ENCODE peak calls at places on chromosomes 6 and 20, in four cellular contexts. One of them, this sample, is unnamed.
A peak's percentile ranks its signal among the peaks of the same experiment; 100 is the strongest.

GRCh38 chr6:69792292-69792691 is 4.5 kb downstream of the LMBRD1 start:
- DNase-seq in ascending aorta: no peak
- DNase-seq in iPS DF 6.9: no peak
- DNase-seq in GM23248: no peak
- DNase-seq in this sample: no peak

GRCh38 chr6:129177801-129178200 is 294.9 kb downstream of the LAMA2 start:
- DNase-seq in GM23248: no peak
- DNase-seq in iPS DF 6.9: no peak
- DNase-seq in ascending aorta: no peak
- DNase-seq in this sample: no peak

GRCh38 chr6:169589699-169590257 is 112.1 kb downstream of the WDR27 start:
- DNase-seq in ascending aorta: no peak
- DNase-seq in GM23248: peak; percentile 71
- DNase-seq in iPS DF 6.9: no peak
- DNase-seq in this sample: no peak

GRCh38 chr6:153090241-153090930 is 40.7 kb downstream of the RGS17 start:
- DNase-seq in iPS DF 6.9: no peak
- DNase-seq in GM23248: peak; percentile 89
- DNase-seq in ascending aorta: no peak
- DNase-seq in this sample: no peak

GRCh38 chr6:13355969-13356368 is 27.6 kb upstream of the TBC1D7 start:
- DNase-seq in ascending aorta: no peak
- DNase-seq in GM23248: no peak
- DNase-seq in iPS DF 6.9: no peak
- DNase-seq in this sample: peak; percentile 36

GRCh38 chr20:17873410-17874270 is 95.0 kb downstream of the SNX5 start:
- DNase-seq in GM23248: peak; percentile 98
- DNase-seq in iPS DF 6.9: no peak
- DNase-seq in ascending aorta: peak; percentile 92
- DNase-seq in this sample: peak; percentile 88

GRCh38 chr20:3908667-3909066 is 19.5 kb downstream of the PANK2 start:
- DNase-seq in iPS DF 6.9: no peak
- DNase-seq in ascending aorta: no peak
- DNase-seq in GM23248: no peak
- DNase-seq in this sample: no peak

GRCh38 chr6:87766211-87766610 is 64.2 kb upstream of the AKIRIN2 start:
- DNase-seq in GM23248: no peak
- DNase-seq in iPS DF 6.9: no peak
- DNase-seq in ascending aorta: no peak
- DNase-seq in this sample: no peak

GRCh38 chr20:17568045-17568788 is 1.7 kb upstream of the DSTN start:
- DNase-seq in GM23248: no peak
- DNase-seq in ascending aorta: no peak
- DNase-seq in iPS DF 6.9: no peak
- DNase-seq in this sample: no peak

GRCh38 chr6:28537065-28537464 is 11.4 kb downstream of the GPX5 start:
- DNase-seq in GM23248: peak; percentile 36
- DNase-seq in ascending aorta: no peak
- DNase-seq in iPS DF 6.9: no peak
- DNase-seq in this sample: no peak

GRCh38 chr20:38730989-38731737 is 6.9 kb downstream of the SLC32A1 start:
- DNase-seq in GM23248: peak; percentile 55
- DNase-seq in ascending aorta: no peak
- DNase-seq in iPS DF 6.9: no peak
- DNase-seq in this sample: peak; percentile 38

GRCh38 chr6:30322527-30323501 is 3.9 kb upstream of the TRIM39 start:
- DNase-seq in GM23248: peak; percentile 61
- DNase-seq in ascending aorta: no peak
- DNase-seq in iPS DF 6.9: no peak
- DNase-seq in this sample: no peak

GRCh38 chr6:139473239-139473701 is 98.8 kb upstream of the CITED2 start:
- DNase-seq in ascending aorta: peak; percentile 64
- DNase-seq in GM23248: peak; percentile 53
- DNase-seq in iPS DF 6.9: no peak
- DNase-seq in this sample: no peak

GRCh38 chr6:90278129-90278528 is 18.5 kb downstream of the BACH2 start:
- DNase-seq in GM23248: no peak
- DNase-seq in ascending aorta: no peak
- DNase-seq in iPS DF 6.9: no peak
- DNase-seq in this sample: no peak

GRCh38 chr6:123064038-123064437 is 68.0 kb downstream of the CLVS2 start:
- DNase-seq in GM23248: no peak
- DNase-seq in iPS DF 6.9: no peak
- DNase-seq in ascending aorta: no peak
- DNase-seq in this sample: no peak

DNA sequence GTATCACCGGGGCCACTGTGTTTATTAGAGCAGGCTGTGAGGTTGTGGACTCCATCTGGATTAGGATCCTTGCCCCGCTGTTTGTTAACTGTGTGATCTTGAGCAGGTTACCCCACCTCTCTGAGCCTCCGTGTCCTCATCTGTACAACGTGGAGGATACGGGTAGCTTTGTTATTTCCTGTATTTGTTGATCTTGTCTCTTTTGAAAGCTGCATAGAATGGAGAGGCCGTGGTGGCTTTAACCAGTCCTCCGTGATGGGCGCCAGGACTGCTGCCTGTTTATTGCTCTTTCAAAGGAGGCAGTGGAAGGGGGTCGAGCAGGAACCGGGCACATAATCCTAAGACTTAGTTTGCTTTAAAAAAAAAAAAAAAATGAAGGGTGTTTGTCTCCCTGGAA is 22.9 kb downstream of the BCAS4 start:
- DNase-seq in ascending aorta: no peak
- DNase-seq in GM23248: no peak
- DNase-seq in iPS DF 6.9: no peak
- DNase-seq in this sample: no peak
- H3K4me1 ChIP-seq in ascending aorta: peaks cover 4% of the 10 kb centered on the region
- H3K4me1 ChIP-seq in GM23248: peaks cover 16% of the 10 kb centered on the region
- H3K4me1 ChIP-seq in iPS DF 6.9: peaks cover 1% of the 10 kb centered on the region
- H3K4me1 ChIP-seq in this sample: no peaks in the 10 kb centered on the region

GRCh38 chr20:63945031-63945658 is 11.1 kb downstream of the UCKL1 start:
- DNase-seq in iPS DF 6.9: no peak
- DNase-seq in GM23248: no peak
- DNase-seq in ascending aorta: no peak
- DNase-seq in this sample: no peak

GRCh38 chr20:63945921-63946920 is 10.0 kb downstream of the UCKL1 start:
- DNase-seq in GM23248: no peak
- DNase-seq in iPS DF 6.9: no peak
- DNase-seq in ascending aorta: no peak
- DNase-seq in this sample: no peak

GRCh38 chr20:63944078-63944941 is 11.9 kb downstream of the UCKL1 start:
- DNase-seq in GM23248: no peak
- DNase-seq in ascending aorta: no peak
- DNase-seq in iPS DF 6.9: no peak
- DNase-seq in this sample: no peak

GRCh38 chr20:63947638-63948456 is 8.4 kb downstream of the UCKL1 start:
- DNase-seq in ascending aorta: no peak
- DNase-seq in GM23248: no peak
- DNase-seq in iPS DF 6.9: no peak
- DNase-seq in this sample: peak; percentile 20

DNA sequence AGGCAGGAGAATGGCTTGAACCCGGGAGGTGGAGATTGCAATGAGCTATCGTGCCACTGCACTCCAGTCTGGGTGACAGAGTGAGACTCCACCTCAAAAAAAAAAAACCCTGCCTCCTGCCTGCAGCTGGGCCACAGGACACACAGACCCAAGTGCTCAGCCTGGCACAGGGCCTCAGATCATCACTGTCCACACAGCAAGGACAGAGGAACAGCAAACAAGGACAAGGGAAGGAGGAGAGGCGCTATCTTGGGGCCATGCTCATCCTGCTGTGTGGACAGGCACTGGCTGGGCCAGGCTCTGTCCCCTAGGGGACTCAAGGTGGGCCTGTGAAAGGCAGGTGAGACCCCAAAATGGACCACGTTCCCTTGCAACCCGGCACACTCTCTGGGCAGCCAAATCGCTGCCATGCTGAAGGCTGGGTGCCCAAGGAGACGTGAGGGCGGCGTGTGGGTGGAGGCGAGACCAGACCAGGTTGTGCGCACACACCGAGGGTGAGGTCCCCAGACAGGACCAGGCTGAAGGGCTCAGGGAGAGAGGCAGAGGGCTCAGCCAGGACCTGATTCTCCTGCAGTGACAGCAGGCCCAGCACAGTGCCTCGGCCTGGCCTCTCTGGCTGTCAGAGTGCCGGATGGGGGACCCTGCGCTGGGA is 9.1 kb downstream of the UCKL1 start:
- DNase-seq in ascending aorta: no peak
- DNase-seq in iPS DF 6.9: no peak
- DNase-seq in GM23248: no peak
- DNase-seq in this sample: no peak
- H3K36me3 ChIP-seq in ascending aorta: peaks cover 42% of the 10 kb centered on the region
- H3K36me3 ChIP-seq in iPS DF 6.9: peaks cover 26% of the 10 kb centered on the region
- H3K36me3 ChIP-seq in GM23248: no peaks in the 10 kb centered on the region
- H3K36me3 ChIP-seq in this sample: peaks cover 25% of the 10 kb centered on the region

GRCh38 chr6:38937839-38938613 is 110.6 kb upstream of the GLP1R start:
- DNase-seq in GM23248: no peak
- DNase-seq in iPS DF 6.9: no peak
- DNase-seq in ascending aorta: no peak
- DNase-seq in this sample: no peak

GRCh38 chr6:38935051-38935450 is 113.5 kb upstream of the GLP1R start:
- DNase-seq in iPS DF 6.9: no peak
- DNase-seq in ascending aorta: no peak
- DNase-seq in GM23248: no peak
- DNase-seq in this sample: no peak

GRCh38 chr6:38942442-38942841 is 106.1 kb upstream of the GLP1R start:
- DNase-seq in iPS DF 6.9: no peak
- DNase-seq in GM23248: no peak
- DNase-seq in ascending aorta: no peak
- DNase-seq in this sample: peak; percentile 9

GRCh38 chr6:38943964-38944363 is 104.6 kb upstream of the GLP1R start:
- DNase-seq in GM23248: no peak
- DNase-seq in iPS DF 6.9: no peak
- DNase-seq in ascending aorta: no peak
- DNase-seq in this sample: no peak

DNA sequence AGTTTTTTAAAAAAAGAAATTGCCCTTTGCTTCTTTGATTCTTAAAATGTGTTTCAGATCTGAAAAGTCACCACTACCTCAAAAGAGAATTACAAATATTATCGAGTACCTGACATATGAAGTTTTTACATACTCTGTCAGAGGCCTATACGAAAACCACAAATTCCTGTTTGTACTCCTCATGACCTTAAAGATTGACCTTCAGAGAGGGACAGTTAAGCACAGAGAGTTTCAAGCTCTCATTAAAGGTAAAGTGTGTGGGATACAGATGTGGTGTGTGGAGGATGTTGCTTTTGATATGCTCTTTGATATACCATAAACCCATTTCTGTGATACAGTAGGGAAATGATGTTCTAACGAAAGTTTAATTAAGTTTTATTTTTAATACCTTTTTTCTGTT is 109.8 kb upstream of the GLP1R start:
- DNase-seq in GM23248: no peak
- DNase-seq in iPS DF 6.9: no peak
- DNase-seq in ascending aorta: no peak
- DNase-seq in this sample: no peak
- H3K4me3 ChIP-seq in GM23248: no peak overlapping the region
- H3K4me3 ChIP-seq in iPS DF 6.9: no peak overlapping the region
- H3K4me3 ChIP-seq in ascending aorta: no peak overlapping the region
- H3K4me3 ChIP-seq in this sample: no peak overlapping the region

DNA sequence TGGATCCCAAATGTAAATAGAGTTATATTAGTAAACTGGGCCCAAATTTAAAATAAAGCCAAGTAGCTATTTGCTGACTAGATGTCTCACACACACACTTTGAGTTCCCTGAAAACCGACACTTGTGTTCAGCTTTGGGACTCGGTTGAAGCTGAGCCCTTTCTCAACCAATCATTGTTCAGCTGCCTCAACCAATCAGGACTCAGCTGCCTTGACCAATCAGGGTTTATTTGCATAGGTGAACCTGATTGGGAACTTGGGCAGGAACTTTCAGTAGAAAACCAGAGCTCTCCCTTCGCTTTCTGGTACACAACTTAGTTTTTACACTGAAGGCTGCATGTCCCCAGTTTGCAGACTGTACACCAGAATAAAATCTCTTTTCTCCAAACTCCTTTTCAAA is 301.7 kb downstream of the FOXA2 start:
- DNase-seq in iPS DF 6.9: no peak
- DNase-seq in GM23248: no peak
- DNase-seq in ascending aorta: no peak
- DNase-seq in this sample: no peak
- H3K4me1 ChIP-seq in iPS DF 6.9: no peaks in the 10 kb centered on the region
- H3K4me1 ChIP-seq in GM23248: no peaks in the 10 kb centered on the region
- H3K4me1 ChIP-seq in ascending aorta: no peaks in the 10 kb centered on the region
- H3K4me1 ChIP-seq in this sample: no peaks in the 10 kb centered on the region

DNA sequence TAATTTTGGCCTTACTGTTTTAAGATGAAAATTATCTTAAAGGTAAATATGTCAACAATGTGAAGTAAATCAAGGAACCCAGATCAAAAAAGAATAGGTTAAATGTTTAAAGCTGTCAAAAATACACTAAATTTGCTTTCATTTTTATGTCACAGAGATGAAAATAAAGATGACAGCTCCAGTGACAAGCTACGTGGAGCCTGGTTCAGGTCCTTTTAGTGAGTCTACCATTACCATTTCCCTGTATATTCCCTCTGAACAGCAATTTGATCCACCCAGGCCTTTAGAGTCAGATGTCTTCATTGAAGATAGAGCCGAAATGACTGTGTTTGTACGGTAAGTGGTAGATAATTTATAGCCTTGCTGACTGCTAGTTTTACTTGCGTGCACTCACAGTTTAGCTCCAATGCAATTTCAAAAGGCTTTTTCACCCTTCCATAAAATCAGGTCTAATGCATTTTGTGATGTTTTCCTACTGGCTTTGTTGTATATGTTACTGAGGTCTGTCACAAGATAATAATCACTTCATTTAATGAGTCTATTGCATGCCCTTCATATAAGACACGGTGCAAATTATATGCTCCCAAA is 1.9 kb downstream of the HEBP2 start:
- DNase-seq in GM23248: no peak
- DNase-seq in ascending aorta: no peak
- DNase-seq in iPS DF 6.9: no peak
- DNase-seq in this sample: no peak
- H3K36me3 ChIP-seq in GM23248: peaks cover 8% of the 10 kb centered on the region
- H3K36me3 ChIP-seq in ascending aorta: peaks cover 47% of the 10 kb centered on the region
- H3K36me3 ChIP-seq in iPS DF 6.9: peaks cover 5% of the 10 kb centered on the region
- H3K36me3 ChIP-seq in this sample: peaks cover 14% of the 10 kb centered on the region

GRCh38 chr6:4381379-4381778 is 246.0 kb upstream of the ECI2 start:
- DNase-seq in iPS DF 6.9: no peak
- DNase-seq in ascending aorta: no peak
- DNase-seq in GM23248: peak; percentile 63
- DNase-seq in this sample: no peak
- H3K4me3 ChIP-seq in iPS DF 6.9: no peak overlapping the region
- H3K4me3 ChIP-seq in ascending aorta: no peak overlapping the region
- H3K4me3 ChIP-seq in GM23248: no peak overlapping the region
- H3K4me3 ChIP-seq in this sample: no peak overlapping the region

This sample was measured in small intestine.